ENCODE peak calls at places on chromosomes 7 and 10, in four cellular contexts. M is activated T-cell treated with anti-CD3 and anti-CD28 coated beads, Interleukin-2, amount 50 U/mL, for 72 hours; X is BJ; S is T-cell. I is an unnamed sample.

GRCh38 chr10:14665865-14666857 is 108.5 kb downstream of the FAM107B start:
- DNase-seq in M (no peak), X (no peak), S (no peak), I (no peak)

GRCh38 chr10:88791924-88792323 is 10.6 kb upstream of the LIPM start:
- DNase-seq in M (no peak), X (no peak), S (no peak), I (no peak)

GRCh38 chr7:98215561-98216495 is 4.6 kb downstream of the BHLHA15 start:
- DNase-seq in M (no peak), X (no peak), S (no peak), I (no peak)

GRCh38 chr10:115696747-115697146 is 576.3 kb downstream of the GFRA1 start:
- DNase-seq in M (no peak), X (no peak), S (no peak), I (no peak)

GRCh38 chr10:14010083-14010551 is 320.6 kb downstream of the FRMD4A start:
- DNase-seq in M (no peak), X (no peak), S (no peak), I (no peak)

GRCh38 chr7:55965805-55966421 is 1.5 kb downstream of the NIPSNAP2 start:
- DNase-seq in M (no peak), X (peak), S (no peak), I (no peak)

GRCh38 chr10:49053053-49053997 is 62.0 kb downstream of the VSTM4 start:
- DNase-seq in M (no peak), X (no peak), S (no peak), I (no peak)

GRCh38 chr7:127578711-127579275 is 6.6 kb downstream of the GCC1 start:
- DNase-seq in M (no peak), X (no peak), S (no peak), I (no peak)

GRCh38 chr10:119644994-119645393 is 6.2 kb upstream of the BAG3 start:
- DNase-seq in M (no peak), X (no peak), S (no peak), I (no peak)

GRCh38 chr7:47490501-47491265 is 91.2 kb downstream of the TNS3 start:
- DNase-seq in M (no peak), X (no peak), S (no peak), I (no peak)

GRCh38 chr10:80187465-80188409 is 17.6 kb downstream of the ANXA11 start:
- DNase-seq in M (peak), X (no peak), S (peak), I (peak)

GRCh38 chr7:48053823-48054222 is 18.5 kb downstream of the C7orf57 start:
- DNase-seq in M (no peak), X (no peak), S (no peak), I (no peak)

GRCh38 chr7:45980181-45980905 is 59.3 kb upstream of the IGFBP3 start:
- DNase-seq in M (no peak), X (no peak), S (no peak), I (no peak)